ENCODE peak calls at places on chromosomes 6 and 20, in ten cellular contexts. U is SK-N-SH, O is GM23248, I is PC-3, Z is hepatocyte, F is GM23338, X is OCI-LY7, V is H9, H is Karpas-422, D is GM12878. K is an unnamed sample.

GRCh38 chr20:44601801-44602204 is 19.4 kb downstream of the PKIG start:
- DNase-seq in U (no peak), I (no peak), D (no peak), H (no peak), O (peak), V (no peak), Z (peak), X (no peak), F (no peak), K (peak)

GRCh38 chr6:89286516-89286915 is 28.6 kb downstream of the GABRR2 start:
- DNase-seq in I (no peak), O (no peak), X (no peak), V (no peak), D (no peak), H (no peak), U (no peak), Z (no peak), F (no peak), K (no peak)

GRCh38 chr6:166464418-166465400 is 82.0 kb upstream of the MPC1 start:
- DNase-seq in X (no peak), V (no peak), D (no peak), U (no peak), O (no peak), Z (no peak), F (no peak), H (peak), I (no peak), K (peak)

GRCh38 chr20:1086273-1087213 is 31.9 kb upstream of the PSMF1 start:
- DNase-seq in H (peak), Z (no peak), I (no peak), U (no peak), O (no peak), F (peak), X (no peak), V (no peak), D (no peak), K (no peak)

GRCh38 chr6:67047996-67048395 is 1341.0 kb upstream of the EYS start:
- DNase-seq in D (no peak), Z (no peak), O (no peak), U (no peak), F (no peak), V (no peak), X (no peak), I (no peak), H (no peak), K (no peak)

GRCh38 chr6:104161960-104162669 is 697.6 kb downstream of the HACE1 start:
- DNase-seq in U (no peak), H (no peak), F (peak), X (no peak), V (no peak), I (peak), Z (no peak), D (no peak), O (peak), K (no peak)

GRCh38 chr20:49656304-49656703 is 57.4 kb downstream of the B4GALT5 start:
- DNase-seq in X (no peak), Z (no peak), F (no peak), O (peak), V (no peak), H (no peak), I (peak), D (no peak), U (no peak), K (peak)

GRCh38 chr20:51720384-51720783 is 47.8 kb downstream of the ATP9A start:
- DNase-seq in V (no peak), H (no peak), I (no peak), D (no peak), X (no peak), F (no peak), O (no peak), U (no peak), Z (no peak), K (no peak)

GRCh38 chr20:5448449-5449118 is 131.8 kb upstream of the PROKR2 start:
- DNase-seq in V (peak), H (peak), F (peak), O (peak), X (peak), Z (peak), D (no peak), I (peak), U (peak), K (peak)

GRCh38 chr6:33878541-33878940 is 74.7 kb upstream of the MLN start:
- DNase-seq in O (no peak), F (no peak), H (no peak), D (no peak), U (no peak), X (no peak), V (no peak), Z (no peak), I (no peak), K (no peak)

GRCh38 chr20:14148042-14148441 is 152.7 kb downstream of the MACROD2 start:
- DNase-seq in U (no peak), D (no peak), I (no peak), F (no peak), V (no peak), H (no peak), O (peak), Z (no peak), X (no peak), K (peak)

GRCh38 chr6:15148356-15149058 is 97.4 kb upstream of the JARID2 start:
- DNase-seq in H (no peak), D (no peak), U (no peak), V (peak), F (peak), Z (peak), O (peak), I (peak), X (no peak), K (peak)

GRCh38 chr6:9699890-9700289 is 715.0 kb downstream of the TFAP2A start:
- DNase-seq in V (no peak), U (no peak), Z (no peak), O (peak), I (no peak), F (no peak), X (no peak), H (no peak), D (no peak), K (no peak)

GRCh38 chr6:35036828-35037095 is 104.4 kb downstream of the TCP11 start:
- DNase-seq in H (no peak), V (no peak), D (no peak), Z (no peak), I (no peak), F (peak), O (no peak), U (no peak), X (no peak), K (no peak)

GRCh38 chr6:652865-653264 is 4.0 kb downstream of the HUS1B start:
- DNase-seq in I (no peak), V (no peak), U (no peak), D (no peak), X (no peak), O (no peak), F (no peak), Z (no peak), H (no peak), K (no peak)

GRCh38 chr6:73614802-73615201 is 39.0 kb downstream of the SLC17A5 start:
- DNase-seq in I (no peak), U (no peak), H (no peak), D (no peak), X (no peak), V (no peak), F (peak), Z (no peak), O (no peak), K (no peak)

GRCh38 chr20:16474342-16474741 is 98.9 kb downstream of the KIF16B start:
- DNase-seq in Z (no peak), F (no peak), H (no peak), O (no peak), I (no peak), U (no peak), D (no peak), X (no peak), V (no peak), K (no peak)

GRCh38 chr6:14996892-14997291 is 249.0 kb upstream of the JARID2 start:
- DNase-seq in Z (no peak), H (no peak), X (no peak), F (no peak), O (no peak), D (no peak), I (no peak), U (no peak), V (no peak), K (no peak)

GRCh38 chr6:20696676-20697075 is 162.4 kb downstream of the CDKAL1 start:
- DNase-seq in I (no peak), Z (no peak), D (no peak), F (no peak), H (no peak), O (peak), X (no peak), V (no peak), U (no peak), K (peak)

GRCh38 chr6:37048851-37049734 is 43.6 kb downstream of the FGD2 start:
- DNase-seq in Z (peak), V (no peak), U (no peak), X (peak), O (peak), D (peak), I (peak), F (no peak), H (peak), K (peak)

GRCh38 chr6:107280791-107281190 is 165.5 kb upstream of the BEND3 start:
- DNase-seq in I (no peak), V (no peak), H (no peak), X (no peak), U (no peak), Z (no peak), D (no peak), F (no peak), O (no peak), K (no peak)
- H2AFZ ChIP-seq in I (no peak), V (no peak), H (no peak), X (no peak), U (no peak), Z (no peak), D (no peak), F (no peak), O (no peak), K (no peak)

GRCh38 chr6:155936127-155936526 is 480.5 kb upstream of the NOX3 start:
- DNase-seq in I (no peak), D (no peak), U (no peak), V (no peak), F (no peak), O (no peak), H (no peak), Z (no peak), X (no peak), K (no peak)

GRCh38 chr6:155943635-155944034 is 488.0 kb upstream of the NOX3 start:
- DNase-seq in I (peak), O (peak), F (no peak), Z (no peak), H (no peak), X (no peak), D (no peak), U (no peak), V (no peak), K (peak)

GRCh38 chr6:155936551-155936950 is 480.9 kb upstream of the NOX3 start:
- DNase-seq in Z (no peak), H (no peak), I (no peak), U (no peak), V (no peak), O (no peak), D (no peak), X (no peak), F (no peak), K (peak)

DNA sequence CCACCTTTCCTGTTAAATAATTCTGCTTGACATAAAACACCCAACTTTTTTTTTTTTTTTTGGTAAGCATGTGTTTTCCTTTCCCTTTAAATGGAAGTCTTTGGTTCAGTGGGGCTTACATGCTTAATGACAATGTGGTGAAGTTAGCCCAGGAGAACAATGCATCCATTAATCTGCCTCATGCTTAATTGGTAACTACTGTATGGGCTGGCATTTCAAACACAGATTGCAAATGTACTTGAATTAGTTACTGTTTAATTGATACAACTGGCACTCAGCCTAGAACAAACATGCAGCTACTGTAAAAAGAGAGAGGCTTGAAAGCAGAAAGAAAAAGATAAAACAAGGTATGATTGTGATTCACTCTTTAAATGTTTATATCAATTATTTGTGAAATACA is 483.6 kb upstream of the NOX3 start:
- DNase-seq in F (no peak), V (no peak), H (no peak), U (peak), D (no peak), Z (no peak), I (no peak), O (no peak), X (no peak), K (no peak)
- H2AFZ ChIP-seq in F (peak), V (no peak), H (no peak), U (no peak), D (no peak), Z (no peak), I (no peak), O (no peak), X (no peak), K (no peak)

GRCh38 chr6:7904654-7905319 is 5.8 kb downstream of the TXNDC5 start:
- DNase-seq in Z (no peak), U (no peak), X (no peak), V (no peak), D (no peak), F (no peak), I (no peak), H (no peak), O (no peak), K (no peak)
- H2AFZ ChIP-seq in Z (no peak), U (no peak), X (no peak), V (no peak), D (no peak), F (no peak), I (no peak), H (no peak), O (no peak), K (no peak)

DNA sequence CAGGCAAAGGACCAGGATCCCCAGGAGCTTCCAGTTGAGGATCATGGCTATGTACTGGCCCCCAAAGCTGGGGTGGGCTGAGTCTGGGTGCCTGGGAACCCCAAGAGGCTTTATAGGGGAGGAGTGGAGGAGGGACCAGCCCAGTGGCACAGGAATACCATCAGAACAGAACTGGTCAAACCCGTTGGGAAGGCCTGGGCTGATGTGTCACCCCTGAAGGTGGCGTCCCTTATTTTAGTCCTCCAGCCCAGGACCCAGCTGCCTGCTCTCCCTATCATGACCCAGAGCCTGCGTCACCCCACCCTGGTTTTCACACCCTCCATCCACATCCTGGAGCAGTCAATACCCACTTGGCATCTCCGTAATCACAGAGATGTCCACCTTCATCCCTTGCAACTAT is at the start of gene PSORS1C2:
- DNase-seq in I (peak), F (no peak), O (no peak), U (no peak), Z (no peak), V (no peak), H (no peak), D (no peak), X (no peak), K (no peak)
- H2AFZ ChIP-seq in I (no peak), F (no peak), O (peak), U (no peak), Z (no peak), V (no peak), H (no peak), D (no peak), X (no peak), K (no peak)

DNA sequence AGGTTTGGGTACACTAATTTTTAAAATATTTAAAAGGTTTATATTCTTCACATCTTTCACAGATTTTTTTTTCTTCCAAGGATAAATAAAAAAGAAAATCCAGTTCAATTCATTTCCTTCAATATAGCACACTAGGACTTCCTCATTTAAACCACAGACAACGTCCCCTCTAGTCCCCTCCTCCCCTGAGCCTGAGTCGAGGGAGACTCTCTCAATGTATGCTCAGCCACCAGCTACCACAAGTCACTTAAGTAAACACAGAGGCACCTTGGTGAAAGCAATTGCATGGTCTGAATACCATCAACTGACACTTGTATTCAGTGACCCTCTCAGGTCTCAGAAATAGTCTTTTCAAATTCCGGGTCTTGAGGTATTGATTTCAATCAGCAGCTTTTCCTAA is 88.6 kb downstream of the SIM1 start:
- DNase-seq in X (no peak), H (no peak), I (no peak), U (no peak), O (no peak), F (peak), D (no peak), V (no peak), Z (no peak), K (no peak)
- H2AFZ ChIP-seq in X (no peak), H (no peak), I (no peak), U (no peak), O (no peak), F (no peak), D (no peak), V (no peak), Z (no peak), K (no peak)

GRCh38 chr20:54208492-54209044 is 681 bp downstream of the PFDN4 start:
- DNase-seq in Z (peak), H (peak), F (peak), V (no peak), X (peak), D (no peak), I (peak), U (peak), O (peak), K (peak)
- H2AFZ ChIP-seq in Z (peak), H (peak), F (peak), V (no peak), X (peak), D (peak), I (peak), U (peak), O (peak), K (peak)

K was measured in fibroblast of lung.